ENCODE peak calls at places on chromosome 3, in seven cellular contexts. U is cardiac fibroblast; N is stimulated activated CD8-positive, alpha-beta memory T cell treated with anti-CD3 and anti-CD28 coated beads, Interleukin-12 subunit alpha, Interleukin-12 subunit beta, amount 100 ng/mL, for 4 hours; K is activated T-cell treated with anti-CD3 and anti-CD28 coated beads, Interleukin-2, amount 50 U/mL, for 72 hours; I is H9; V is neural progenitor cell; M is M059J. T is an unnamed sample.

GRCh38 chr3:65497846-65498245 is 540.9 kb downstream of the MAGI1 start:
- DNase-seq in N (no peak), K (no peak), V (peak), M (no peak), I (no peak), U (no peak), T (no peak)

GRCh38 chr3:148642616-148643015 is 55.1 kb upstream of the AGTR1 start:
- DNase-seq in N (no peak), K (no peak), M (peak), U (peak), V (no peak), I (no peak), T (peak)

GRCh38 chr3:29307229-29307796 is 26.4 kb downstream of the RBMS3 start:
- DNase-seq in U (no peak), K (no peak), V (no peak), N (no peak), M (no peak), I (no peak), T (peak)

GRCh38 chr3:62758296-62759066 is 116.7 kb downstream of the CADPS start:
- DNase-seq in N (no peak), M (no peak), U (no peak), I (no peak), K (no peak), V (no peak), T (no peak)

GRCh38 chr3:194779729-194780224 is 94.1 kb downstream of the FAM43A start:
- DNase-seq in M (peak), N (no peak), K (no peak), V (no peak), I (no peak), U (no peak), T (peak)

GRCh38 chr3:107235923-107236315 is 141.3 kb upstream of the CCDC54 start:
- DNase-seq in M (peak), K (peak), N (no peak), I (peak), U (peak), V (peak), T (peak)

GRCh38 chr3:43023066-43023465 is 44.0 kb downstream of the GASK1A start:
- DNase-seq in U (no peak), N (no peak), K (no peak), I (no peak), V (no peak), M (peak), T (no peak)

GRCh38 chr3:123289336-123290106 is 87.8 kb downstream of the SEC22A start:
- DNase-seq in K (no peak), U (no peak), N (no peak), V (no peak), M (no peak), I (peak), T (no peak)

GRCh38 chr3:191328383-191328962 is 721 bp upstream of the CCDC50 start:
- DNase-seq in N (no peak), U (no peak), M (no peak), I (no peak), V (no peak), K (no peak), T (peak)

GRCh38 chr3:156474560-156475389 is 80.1 kb downstream of the SSR3 start:
- DNase-seq in M (peak), I (peak), U (peak), K (no peak), V (peak), N (no peak), T (peak)

GRCh38 chr3:71578045-71578730 is 5.3 kb downstream of the FOXP1 start:
- DNase-seq in U (no peak), I (no peak), V (no peak), N (no peak), M (no peak), K (no peak), T (peak)

GRCh38 chr3:53236112-53236841 is 19.5 kb downstream of the TKT start:
- DNase-seq in K (no peak), N (no peak), I (peak), M (peak), U (peak), V (no peak), T (peak)

GRCh38 chr3:126731044-126731443 is 27.0 kb downstream of the CHCHD6 start:
- DNase-seq in K (no peak), M (no peak), U (no peak), I (no peak), N (no peak), V (no peak), T (no peak)

GRCh38 chr3:49803464-49804140 is 541 bp downstream of the INKA1 start:
- DNase-seq in I (peak), K (peak), V (peak), N (peak), M (peak), U (peak), T (peak)

GRCh38 chr3:112615942-112616731 is 24.8 kb downstream of the CCDC80 start:
- DNase-seq in M (no peak), N (no peak), I (no peak), V (no peak), K (no peak), U (no peak), T (no peak)

GRCh38 chr3:135516143-135516542 is 449.4 kb upstream of the PPP2R3A start:
- DNase-seq in I (peak), M (peak), N (no peak), U (no peak), V (peak), K (no peak), T (peak)

GRCh38 chr3:73707772-73708171 is 83.0 kb upstream of the PDZRN3 start:
- DNase-seq in I (no peak), V (no peak), K (no peak), M (no peak), U (peak), N (no peak), T (peak)

GRCh38 chr3:55704521-55704920 is 217.4 kb upstream of the WNT5A start:
- DNase-seq in U (no peak), M (peak), V (no peak), I (no peak), N (no peak), K (no peak), T (peak)

GRCh38 chr3:49006591-49007067 is 562 bp upstream of the WDR6 start:
- DNase-seq in N (no peak), K (no peak), V (peak), I (no peak), M (no peak), U (peak), T (peak)

GRCh38 chr3:194756460-194757355 is 71.0 kb downstream of the FAM43A start:
- DNase-seq in M (no peak), U (no peak), V (no peak), I (no peak), K (no peak), N (no peak), T (no peak)